ENCODE peak calls at places on chromosomes 2 and 18, in six cellular contexts. S is heart left ventricle, U is mammary epithelial cell, E is small intestine, M is left lung, I is tibial artery. L is an unnamed sample.

GRCh38 chr2:212843409-212844199 is 305.0 kb upstream of the ERBB4 start:
- DNase-seq in S (no peak), U (peak; percentile 94), E (no peak), M (no peak), I (no peak), L (no peak)

GRCh38 chr2:64644240-64645013 is 9.3 kb downstream of the SERTAD2 start:
- DNase-seq in S (peak; percentile 86), U (peak; percentile 73), E (peak; percentile 32), M (peak; percentile 83), I (peak; percentile 85), L (peak; percentile 88)

GRCh38 chr2:124913873-124914272 is 888.8 kb downstream of the CNTNAP5 start:
- DNase-seq in S (no peak), U (no peak), E (no peak), M (no peak), I (no peak), L (no peak)

GRCh38 chr2:217790195-217790594 is 212.6 kb downstream of the TNS1 start:
- DNase-seq in S (no peak), U (no peak), E (peak; percentile 25), M (no peak), I (peak; percentile 64), L (no peak)

GRCh38 chr2:173090291-173090877 is 14.7 kb downstream of the MAP3K20 start:
- DNase-seq in S (peak; percentile 34), U (no peak), E (no peak), M (peak; percentile 58), I (no peak), L (no peak)

GRCh38 chr18:36386150-36386920 is 88.8 kb downstream of the FHOD3 start:
- DNase-seq in S (no peak), U (peak; percentile 92), E (no peak), M (no peak), I (no peak), L (no peak)

GRCh38 chr2:226330206-226330605 is 469.4 kb downstream of the IRS1 start:
- DNase-seq in S (no peak), U (no peak), E (no peak), M (no peak), I (no peak), L (no peak)

GRCh38 chr18:45322343-45322742 is 292.9 kb upstream of the SLC14A2 start:
- DNase-seq in S (no peak), U (no peak), E (no peak), M (no peak), I (no peak), L (no peak)

GRCh38 chr18:73040247-73040646 is 172.5 kb upstream of the NETO1 start:
- DNase-seq in S (no peak), U (no peak), E (no peak), M (no peak), I (no peak), L (peak; percentile 58)

GRCh38 chr2:71615769-71616730 is 162.7 kb downstream of the DYSF start:
- DNase-seq in S (peak; percentile 3), U (no peak), E (peak; percentile 53), M (peak; percentile 16), I (peak; percentile 52), L (no peak)

GRCh38 chr18:55489742-55490055 is 98.3 kb downstream of the TCF4 start:
- DNase-seq in S (no peak), U (peak; percentile 11), E (no peak), M (no peak), I (no peak), L (no peak)

GRCh38 chr2:101080214-101081068 is 70.7 kb downstream of the TBC1D8 start:
- DNase-seq in S (no peak), U (no peak), E (peak; percentile 97), M (no peak), I (no peak), L (peak; percentile 39)

GRCh38 chr2:34104601-34105000 is 505.5 kb upstream of the FAM98A start:
- DNase-seq in S (no peak), U (peak; percentile 65), E (no peak), M (no peak), I (no peak), L (no peak)

GRCh38 chr2:219253753-219254589 is at the start of gene TUBA4A:
- DNase-seq in S (peak; percentile 86), U (peak; percentile 83), E (peak; percentile 90), M (peak; percentile 88), I (peak; percentile 93), L (peak; percentile 89)

DNA sequence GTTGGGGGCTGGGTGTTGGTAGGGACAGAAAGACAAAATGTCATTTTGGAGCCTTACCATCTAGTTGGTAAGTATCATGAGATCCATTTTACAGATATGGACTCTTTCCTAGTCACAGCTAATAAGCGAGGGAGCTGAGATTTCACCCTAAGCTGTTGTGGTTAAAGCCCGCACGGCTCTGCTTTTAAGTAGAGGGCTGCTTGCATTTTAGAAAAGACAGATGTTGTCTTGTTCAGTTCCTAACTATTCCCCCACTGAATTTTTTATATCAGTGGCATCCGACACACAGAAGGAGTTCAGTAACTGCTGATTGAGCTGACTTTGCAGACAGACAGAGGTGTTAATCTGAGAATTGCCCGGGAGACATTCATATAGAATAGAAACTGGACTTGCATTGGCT is 3.7 kb downstream of the QPCT start:
- DNase-seq in S (no peak), U (no peak), E (no peak), M (no peak), I (no peak), L (no peak)
- H3K27ac ChIP-seq in S (no peak overlapping the region), U (no peak overlapping the region), E (no peak overlapping the region), M (no peak overlapping the region), I (no peak overlapping the region), L (no peak overlapping the region)

GRCh38 chr2:225104971-225105370 is 62.7 kb upstream of the DOCK10 start:
- DNase-seq in S (no peak), U (peak; percentile 23), E (no peak), M (no peak), I (no peak), L (no peak)
- H3K27ac ChIP-seq in S (no peak overlapping the region), U (no peak overlapping the region), E (no peak overlapping the region), M (no peak overlapping the region), I (no peak overlapping the region), L (no peak overlapping the region)

GRCh38 chr2:239815638-239816035 is 209.5 kb downstream of the NDUFA10 start:
- DNase-seq in S (no peak), U (no peak), E (no peak), M (no peak), I (peak; percentile 27), L (no peak)

GRCh38 chr2:239818086-239818485 is 207.1 kb downstream of the NDUFA10 start:
- DNase-seq in S (no peak), U (no peak), E (no peak), M (no peak), I (peak; percentile 49), L (no peak)

GRCh38 chr2:239817011-239817490 is 208.1 kb downstream of the NDUFA10 start:
- DNase-seq in S (no peak), U (no peak), E (no peak), M (no peak), I (peak; percentile 60), L (no peak)

GRCh38 chr2:239814917-239815637 is 210.1 kb downstream of the NDUFA10 start:
- DNase-seq in S (no peak), U (no peak), E (peak; percentile 28), M (no peak), I (peak; percentile 72), L (no peak)

DNA sequence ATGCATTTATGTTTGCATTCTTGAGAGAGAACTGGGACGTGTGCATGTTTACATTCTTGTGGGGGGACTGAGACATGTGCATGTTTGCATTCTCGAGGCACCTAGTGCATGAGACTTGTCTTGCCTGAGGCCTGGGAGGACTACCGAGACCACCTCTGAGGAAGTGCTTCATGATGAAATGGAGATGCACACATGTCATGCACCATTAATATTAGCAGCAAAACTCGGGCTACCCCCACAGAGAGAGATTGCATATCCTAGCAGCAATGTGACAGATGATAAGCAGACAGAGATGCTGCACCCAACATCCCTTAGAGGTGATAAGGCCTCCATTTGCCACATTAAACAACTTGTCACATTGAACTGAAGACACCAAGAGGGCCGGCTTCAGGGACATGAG is 208.6 kb downstream of the NDUFA10 start:
- DNase-seq in S (no peak), U (no peak), E (no peak), M (no peak), I (no peak), L (no peak)
- H3K27ac ChIP-seq in S (no peak overlapping the region), U (no peak overlapping the region), E (no peak overlapping the region), M (no peak overlapping the region), I (no peak overlapping the region), L (no peak overlapping the region)

DNA sequence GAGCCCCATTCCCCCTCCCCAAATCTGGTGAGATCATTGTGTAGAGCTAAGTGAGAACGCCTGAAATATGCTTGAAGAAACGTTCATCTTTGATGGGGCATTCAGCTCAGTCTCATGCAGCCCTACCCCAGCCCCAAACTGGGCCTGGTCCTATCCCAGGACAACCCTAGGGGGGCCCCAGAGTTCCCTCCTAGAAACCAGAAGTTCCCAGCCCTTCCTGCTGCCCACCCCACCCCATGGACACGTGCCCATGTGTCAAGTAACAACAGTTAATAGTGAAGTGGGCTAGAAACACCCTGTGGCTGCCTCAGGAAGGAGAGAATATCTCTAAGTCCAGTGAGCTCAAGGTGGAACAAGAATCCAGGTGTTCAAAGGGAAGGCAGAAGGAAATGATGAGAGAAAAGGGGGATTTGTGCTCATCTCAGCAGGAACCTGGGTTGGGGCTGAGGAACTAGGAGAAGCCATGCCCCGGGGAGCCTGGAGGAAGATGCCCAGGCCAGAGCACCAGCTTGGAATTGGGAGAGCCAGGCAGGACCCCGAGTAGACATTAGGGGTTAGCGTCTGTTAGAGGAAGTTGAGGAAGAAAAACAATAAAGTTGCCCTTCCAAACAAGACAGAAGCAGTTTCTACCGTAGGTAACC is 20.1 kb upstream of the SLC20A1 start:
- DNase-seq in S (no peak), U (no peak), E (no peak), M (no peak), I (peak; percentile 27), L (no peak)
- H3K27ac ChIP-seq in S (no peak overlapping the region), U (peak overlapping the region; percentile 98), E (no peak overlapping the region), M (peak overlapping the region; percentile 86), I (peak overlapping the region; percentile 68), L (no peak overlapping the region)